ENCODE peak calls at places on chromosome 5, in seven cellular contexts. P is trophoblast cell, K is fibroblast of lung, E is adipocyte, W is astrocyte, D is Caco-2, Y is heart left ventricle. R is an unnamed sample.
A peak's percentile ranks its signal among the peaks of the same experiment; 100 is the strongest.

GRCh38 chr5:105088961-105089360 is 1526.4 kb upstream of the NUDT12 start:
- DNase-seq in P (no peak), K (no peak), E (peak; percentile 56), W (peak; percentile 0), D (no peak), Y (no peak), R (no peak)

GRCh38 chr5:58227858-58228257 is 232.0 kb downstream of the PLK2 start:
- DNase-seq in P (no peak), K (no peak), E (no peak), W (no peak), D (no peak), Y (no peak), R (no peak)

GRCh38 chr5:154732212-154732611 is 23.0 kb upstream of the LARP1 start:
- DNase-seq in P (no peak), K (no peak), E (no peak), W (no peak), D (no peak), Y (no peak), R (no peak)

GRCh38 chr5:113524927-113525326 is 11.4 kb downstream of the YTHDC2 start:
- DNase-seq in P (no peak), K (no peak), E (no peak), W (no peak), D (no peak), Y (no peak), R (no peak)

GRCh38 chr5:132491368-132492364 is 1.1 kb upstream of the IRF1 start:
- DNase-seq in P (peak; percentile 60), K (no peak), E (no peak), W (no peak), D (no peak), Y (peak; percentile 70), R (peak; percentile 71)

GRCh38 chr5:14145356-14146334 is 2.5 kb downstream of the TRIO start:
- DNase-seq in P (no peak), K (no peak), E (peak; percentile 42), W (peak; percentile 77), D (no peak), Y (no peak), R (no peak)

GRCh38 chr5:98796197-98796972 is 22.9 kb downstream of the RGMB start:
- DNase-seq in P (peak; percentile 18), K (peak; percentile 71), E (peak; percentile 85), W (peak; percentile 68), D (peak; percentile 71), Y (no peak), R (peak; percentile 73)

GRCh38 chr5:1923341-1923740 is 40.6 kb upstream of the IRX4 start:
- DNase-seq in P (no peak), K (no peak), E (no peak), W (no peak), D (no peak), Y (no peak), R (no peak)

GRCh38 chr5:53418409-53418808 is 62.0 kb upstream of the FST start:
- DNase-seq in P (no peak), K (peak; percentile 66), E (no peak), W (no peak), D (no peak), Y (no peak), R (peak; percentile 39)

GRCh38 chr5:173878224-173878967 is 9.8 kb upstream of the CPEB4 start:
- DNase-seq in P (no peak), K (no peak), E (no peak), W (no peak), D (no peak), Y (no peak), R (no peak)

GRCh38 chr5:59756373-59757035 is 137.0 kb downstream of the PDE4D start:
- DNase-seq in P (no peak), K (no peak), E (no peak), W (no peak), D (peak; percentile 37), Y (no peak), R (no peak)

GRCh38 chr5:10445352-10445751 is 3.7 kb downstream of the ROPN1L start:
- DNase-seq in P (no peak), K (no peak), E (no peak), W (no peak), D (no peak), Y (no peak), R (no peak)

GRCh38 chr5:144191461-144191860 is 20.8 kb downstream of the KCTD16 start:
- DNase-seq in P (no peak), K (no peak), E (no peak), W (no peak), D (no peak), Y (no peak), R (no peak)

GRCh38 chr5:171776747-171777419 is 8.7 kb upstream of the SMIM23 start:
- DNase-seq in P (no peak), K (peak; percentile 32), E (no peak), W (peak; percentile 80), D (no peak), Y (no peak), R (no peak)

GRCh38 chr5:170225326-170226137 is 7.3 kb upstream of the C5orf58 start:
- DNase-seq in P (peak; percentile 42), K (peak; percentile 69), E (peak; percentile 88), W (peak; percentile 26), D (peak; percentile 69), Y (peak; percentile 70), R (peak; percentile 55)

GRCh38 chr5:67013719-67014118 is 182.9 kb downstream of the CD180 start:
- DNase-seq in P (no peak), K (no peak), E (no peak), W (peak; percentile 46), D (no peak), Y (no peak), R (no peak)

GRCh38 chr5:3606121-3606831 is 10.6 kb downstream of the IRX1 start:
- DNase-seq in P (no peak), K (no peak), E (no peak), W (no peak), D (no peak), Y (peak; percentile 62), R (peak; percentile 88)

GRCh38 chr5:31365776-31366175 is 166.1 kb downstream of the DROSHA start:
- DNase-seq in P (peak; percentile 87), K (no peak), E (no peak), W (peak; percentile 10), D (no peak), Y (no peak), R (no peak)

GRCh38 chr5:158754018-158754514 is 345.6 kb downstream of the EBF1 start:
- DNase-seq in P (peak; percentile 21), K (peak; percentile 82), E (peak; percentile 84), W (peak; percentile 80), D (no peak), Y (no peak), R (no peak)

GRCh38 chr5:158755221-158755620 is 344.5 kb downstream of the EBF1 start:
- DNase-seq in P (no peak), K (no peak), E (no peak), W (no peak), D (no peak), Y (no peak), R (no peak)

GRCh38 chr5:158751961-158752655 is 347.6 kb downstream of the EBF1 start:
- DNase-seq in P (no peak), K (no peak), E (no peak), W (no peak), D (no peak), Y (no peak), R (no peak)

GRCh38 chr5:158753354-158753753 is 346.4 kb downstream of the EBF1 start:
- DNase-seq in P (no peak), K (no peak), E (no peak), W (peak; percentile 56), D (no peak), Y (no peak), R (no peak)

DNA sequence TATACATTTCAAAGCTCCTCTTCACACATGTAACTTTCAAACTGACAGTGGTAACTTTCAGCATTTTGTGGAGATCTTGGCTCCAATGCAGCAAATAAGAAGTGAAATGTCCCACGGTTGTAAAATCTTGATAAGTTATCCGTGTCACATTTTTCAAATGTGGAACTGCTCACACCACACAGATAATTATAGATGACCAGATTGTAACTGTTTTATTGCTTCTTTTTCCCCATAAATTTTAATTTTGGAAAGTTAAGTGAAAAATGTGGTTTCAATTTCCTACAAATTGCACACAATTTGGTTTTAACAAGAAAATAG is 347.1 kb downstream of the EBF1 start:
- DNase-seq in P (no peak), K (no peak), E (no peak), W (no peak), D (no peak), Y (no peak), R (no peak)
- H3K4me3 ChIP-seq in P (no peak overlapping the region), K (no peak overlapping the region), E (peak overlapping the region; percentile 59), W (no peak overlapping the region), D (no peak overlapping the region), Y (no peak overlapping the region), R (no peak overlapping the region)

DNA sequence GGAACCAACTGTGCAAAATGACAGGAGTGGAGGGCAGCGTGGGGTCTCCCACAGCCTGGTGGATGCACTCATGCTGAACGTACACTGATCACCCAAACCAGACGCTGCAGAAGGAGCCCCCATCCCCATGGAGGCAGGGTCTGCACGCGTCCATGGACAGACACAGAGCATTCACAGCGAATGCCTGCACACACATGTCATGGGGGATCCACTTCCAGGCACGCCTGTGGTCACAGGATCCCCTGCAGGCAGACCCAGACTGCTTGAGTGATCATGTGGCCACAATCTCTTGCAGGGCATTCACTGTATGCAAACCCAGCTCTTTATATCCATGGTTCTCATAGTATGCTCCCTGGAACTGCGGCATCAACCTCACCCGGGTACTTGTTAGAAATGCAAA is 5.4 kb downstream of the SNCB start:
- DNase-seq in P (no peak), K (no peak), E (no peak), W (no peak), D (no peak), Y (no peak), R (no peak)
- H3K27me3 ChIP-seq in P (peaks cover 27% of the 10 kb centered on the region), K (peaks cover 13% of the 10 kb centered on the region), E (peaks cover 33% of the 10 kb centered on the region), W (peaks cover 35% of the 10 kb centered on the region), D (peaks cover 9% of the 10 kb centered on the region), Y (peaks cover 36% of the 10 kb centered on the region), R (peaks cover 35% of the 10 kb centered on the region)

GRCh38 chr5:95810305-95811125 is 12.0 kb downstream of the GLRX start:
- DNase-seq in P (no peak), K (no peak), E (no peak), W (no peak), D (no peak), Y (no peak), R (no peak)
- H3K4me3 ChIP-seq in P (no peak overlapping the region), K (no peak overlapping the region), E (peak overlapping the region; percentile 53), W (no peak overlapping the region), D (no peak overlapping the region), Y (no peak overlapping the region), R (no peak overlapping the region)

DNA sequence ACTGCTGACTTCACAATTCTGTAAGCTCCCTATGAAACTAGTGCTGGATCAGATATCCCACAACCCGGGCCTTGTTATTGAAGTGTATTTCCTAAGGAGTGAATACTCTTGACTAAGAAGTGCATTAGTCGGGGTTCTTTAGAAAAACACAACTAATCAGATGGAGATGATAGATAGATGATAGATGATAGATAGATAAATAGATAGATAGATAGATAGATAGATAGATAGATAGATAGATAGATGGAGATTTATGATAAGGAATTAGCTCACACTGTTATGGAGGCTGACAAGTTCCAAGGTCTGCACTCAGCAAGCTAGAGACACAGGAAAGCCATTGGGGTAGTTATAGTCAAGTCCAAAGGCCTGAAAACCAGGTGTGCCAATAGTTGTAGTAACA is 214.6 kb upstream of the COX7C start:
- DNase-seq in P (no peak), K (no peak), E (no peak), W (no peak), D (no peak), Y (no peak), R (no peak)
- H3K27me3 ChIP-seq in P (no peaks in the 10 kb centered on the region), K (no peaks in the 10 kb centered on the region), E (no peaks in the 10 kb centered on the region), W (no peaks in the 10 kb centered on the region), D (no peaks in the 10 kb centered on the region), Y (no peaks in the 10 kb centered on the region), R (no peaks in the 10 kb centered on the region)

R was measured in H7.